ENCODE peak calls at places on chromosomes 11 and 22, in four cellular contexts. B, V, H and L are unnamed samples.

GRCh38 chr11:111761056-111761455 is 5.1 kb downstream of the PPP2R1B start:
- DNase-seq in B (no peak), V (no peak), H (no peak), L (no peak)

GRCh38 chr11:67041602-67042001 is 15.0 kb upstream of the RHOD start:
- DNase-seq in B (no peak), V (no peak), H (no peak), L (no peak)

GRCh38 chr22:36914383-36914752 is 940 bp downstream of the CSF2RB start:
- DNase-seq in B (no peak), V (no peak), H (no peak), L (no peak)

GRCh38 chr11:75597636-75598035 is 35.6 kb downstream of the SERPINH1 start:
- DNase-seq in B (peak), V (peak), H (peak), L (peak)

GRCh38 chr11:36375348-36376314 is 79.5 kb downstream of the PRR5L start:
- DNase-seq in B (no peak), V (peak), H (no peak), L (no peak)

GRCh38 chr11:8596504-8597046 is 2.5 kb upstream of the STK33 start:
- DNase-seq in B (no peak), V (no peak), H (no peak), L (no peak)

GRCh38 chr11:101944896-101945295 is 28.6 kb upstream of the ANGPTL5 start:
- DNase-seq in B (no peak), V (no peak), H (no peak), L (no peak)

GRCh38 chr11:70631624-70632047 is 233.3 kb downstream of the CTTN start:
- DNase-seq in B (no peak), V (no peak), H (no peak), L (no peak)

GRCh38 chr11:105582497-105582896 is 27.4 kb upstream of the GRIA4 start:
- DNase-seq in B (no peak), V (no peak), H (peak), L (no peak)

GRCh38 chr11:1628506-1629325 is 859 bp upstream of the KRTAP5-5 start:
- DNase-seq in B (peak), V (peak), H (peak), L (peak)

GRCh38 chr11:117528061-117528780 is 200.6 kb downstream of the CEP164 start:
- DNase-seq in B (no peak), V (no peak), H (peak), L (peak)

GRCh38 chr11:35099278-35100018 is 39.5 kb upstream of the CD44 start:
- DNase-seq in B (no peak), V (no peak), H (peak), L (no peak)

GRCh38 chr11:107040447-107041444 is 22.5 kb upstream of the GUCY1A2 start:
- DNase-seq in B (no peak), V (peak), H (peak), L (peak)

GRCh38 chr11:94574193-94574961 is 7.2 kb downstream of the PIWIL4 start:
- DNase-seq in B (no peak), V (no peak), H (peak), L (peak)

GRCh38 chr22:39935622-39936021 is 24.6 kb upstream of the TMA7B start:
- DNase-seq in B (no peak), V (no peak), H (no peak), L (peak)

GRCh38 chr11:61297741-61298140 is 2.6 kb upstream of the VWCE start:
- DNase-seq in B (no peak), V (no peak), H (peak), L (peak)

GRCh38 chr11:128181090-128181485 is 406.3 kb downstream of the ETS1 start:
- DNase-seq in B (no peak), V (no peak), H (no peak), L (peak)

GRCh38 chr11:74710291-74710938 is 20.8 kb downstream of the CHRDL2 start:
- DNase-seq in B (no peak), V (no peak), H (no peak), L (no peak)